ENCODE peak calls at places on chromosome 18, in four cellular contexts. U is GM18507, G is HCEC 1CT, P is HL-60. R is an unnamed sample.

GRCh38 chr18:45243347-45244095 is 371.8 kb upstream of the SLC14A2 start:
- DNase-seq in U (no peak), G (no peak), P (no peak), R (no peak)

GRCh38 chr18:58161659-58162058 is 117.6 kb downstream of the NEDD4L start:
- DNase-seq in U (no peak), P (no peak), G (no peak), R (no peak)

GRCh38 chr18:49342690-49343089 is 117.8 kb downstream of the DYM start:
- DNase-seq in G (no peak), P (no peak), U (no peak), R (no peak)

GRCh38 chr18:22822024-22822423 is 111.1 kb upstream of the RBBP8 start:
- DNase-seq in P (no peak), G (peak), U (no peak), R (no peak)

GRCh38 chr18:10851824-10852225 is 297.5 kb downstream of the PIEZO2 start:
- DNase-seq in P (peak), G (peak), U (peak), R (no peak)

GRCh38 chr18:839224-840079 is 27.4 kb upstream of the YES1 start:
- DNase-seq in G (peak), U (peak), P (peak), R (peak)

GRCh38 chr18:69758458-69758857 is 189.2 kb downstream of the CD226 start:
- DNase-seq in G (peak), U (no peak), P (no peak), R (no peak)

GRCh38 chr18:55079067-55079466 is 119.8 kb upstream of the CCDC68 start:
- DNase-seq in U (no peak), G (no peak), P (no peak), R (no peak)

GRCh38 chr18:78875998-78876650 is 103.5 kb upstream of the SALL3 start:
- DNase-seq in U (no peak), G (no peak), P (no peak), R (no peak)

GRCh38 chr18:48539406-48540328 is 836 bp downstream of the CTIF start:
- DNase-seq in P (peak), U (no peak), G (peak), R (peak)

GRCh38 chr18:68703326-68703725 is 11.6 kb downstream of the TMX3 start:
- DNase-seq in G (no peak), P (no peak), U (no peak), R (no peak)

GRCh38 chr18:79979843-79980242 is 8.5 kb downstream of the TXNL4A start:
- DNase-seq in G (no peak), P (no peak), U (no peak), R (no peak)

GRCh38 chr18:59624384-59624760 is 72.9 kb downstream of the CCBE1 start:
- DNase-seq in U (no peak), G (no peak), P (no peak), R (no peak)

GRCh38 chr18:55794288-55795052 is 206.5 kb upstream of the TCF4 start:
- DNase-seq in P (no peak), U (no peak), G (no peak), R (no peak)

GRCh38 chr18:3524706-3525105 is 74.7 kb downstream of the TGIF1 start:
- DNase-seq in P (no peak), G (no peak), U (no peak), R (no peak)

GRCh38 chr18:79454034-79454735 is 58.5 kb downstream of the NFATC1 start:
- DNase-seq in P (no peak), U (no peak), G (no peak), R (no peak)

GRCh38 chr18:12318857-12319256 is 10.8 kb downstream of the TUBB6 start:
- DNase-seq in U (no peak), P (no peak), G (no peak), R (no peak)

GRCh38 chr18:3207565-3207964 is 12.2 kb downstream of the MYOM1 start:
- DNase-seq in G (peak), U (no peak), P (no peak), R (no peak)